ENCODE peak calls at places on chromosome 6, in four cellular contexts. V is NCI-H1105, K is NCI-H510A, L is cardiac fibroblast. O is an unnamed sample.

GRCh38 chr6:93420163-93420806 is 926 bp upstream of the EPHA7 start:
- DNase-seq in L (peak), K (no peak), V (no peak), O (no peak)

GRCh38 chr6:149147939-149148718 is 169.4 kb upstream of the TAB2 start:
- DNase-seq in V (no peak), L (no peak), K (no peak), O (no peak)

GRCh38 chr6:104418125-104418524 is 441.6 kb downstream of the HACE1 start:
- DNase-seq in K (no peak), V (no peak), L (peak), O (no peak)

GRCh38 chr6:135329851-135330803 is 149.0 kb downstream of the MYB start:
- DNase-seq in L (no peak), K (no peak), V (no peak), O (no peak)

GRCh38 chr6:145373826-145374225 is 361.5 kb downstream of the EPM2A start:
- DNase-seq in L (no peak), V (no peak), K (no peak), O (no peak)

GRCh38 chr6:4281341-4282293 is 146.2 kb upstream of the ECI2 start:
- DNase-seq in K (peak), V (peak), L (peak), O (peak)

GRCh38 chr6:31510007-31510406 is 12.1 kb downstream of the MICB start:
- DNase-seq in K (no peak), L (no peak), V (no peak), O (no peak)

GRCh38 chr6:13507306-13507855 is 20.0 kb upstream of the GFOD1 start:
- DNase-seq in K (no peak), V (no peak), L (no peak), O (no peak)

GRCh38 chr6:32883789-32884188 is 29.8 kb downstream of the PSMB9 start:
- DNase-seq in V (no peak), K (no peak), L (peak), O (peak)

GRCh38 chr6:128121190-128121589 is 220.3 kb upstream of the THEMIS start:
- DNase-seq in V (no peak), K (no peak), L (no peak), O (no peak)

GRCh38 chr6:105401247-105402089 is 1.4 kb downstream of the PREP start:
- DNase-seq in V (no peak), K (no peak), L (no peak), O (peak)

GRCh38 chr6:157456524-157456829 is 75.5 kb downstream of the ZDHHC14 start:
- DNase-seq in K (no peak), V (no peak), L (no peak), O (no peak)

GRCh38 chr6:24072038-24072746 is 53.8 kb upstream of the NRSN1 start:
- DNase-seq in K (no peak), V (no peak), L (no peak), O (no peak)

GRCh38 chr6:80132942-80133517 is 26.6 kb downstream of the BCKDHB start:
- DNase-seq in K (peak), L (peak), V (peak), O (peak)

GRCh38 chr6:16687045-16687444 is 74.2 kb downstream of the ATXN1 start:
- DNase-seq in V (no peak), K (no peak), L (no peak), O (no peak)

GRCh38 chr6:110101885-110102284 is 77.6 kb downstream of the WASF1 start:
- DNase-seq in K (no peak), L (no peak), V (no peak), O (no peak)

GRCh38 chr6:158283304-158284005 is 28.8 kb upstream of the TULP4 start:
- DNase-seq in K (no peak), L (peak), V (no peak), O (no peak)